ENCODE peak calls at places on chromosome 4, in four cellular contexts. K, W, R and D are unnamed samples.

GRCh38 chr4:98566491-98567008 is 91.9 kb downstream of the TSPAN5 start:
- DNase-seq in K (peak), W (no peak), R (no peak), D (no peak)

GRCh38 chr4:602559-602942 is 22.8 kb upstream of the PDE6B start:
- DNase-seq in K (no peak), W (no peak), R (peak), D (no peak)

GRCh38 chr4:98739718-98740117 is 81.3 kb upstream of the TSPAN5 start:
- DNase-seq in K (peak), W (no peak), R (no peak), D (no peak)

GRCh38 chr4:159420162-159421057 is 317.5 kb downstream of the RAPGEF2 start:
- DNase-seq in K (no peak), W (no peak), R (no peak), D (no peak)

GRCh38 chr4:45621926-45622325 is 501.9 kb downstream of the GABRG1 start:
- DNase-seq in K (no peak), W (no peak), R (no peak), D (no peak)

GRCh38 chr4:8274772-8275241 is 5.3 kb downstream of the HTRA3 start:
- DNase-seq in K (peak), W (no peak), R (no peak), D (no peak)

GRCh38 chr4:128600410-128600809 is 209.1 kb upstream of the JADE1 start:
- DNase-seq in K (no peak), W (no peak), R (no peak), D (no peak)

GRCh38 chr4:78551420-78552351 is at the start of gene ANXA3:
- DNase-seq in K (peak), W (no peak), R (no peak), D (no peak)

GRCh38 chr4:118682928-118683327 is 2.3 kb upstream of the METTL14 start:
- DNase-seq in K (no peak), W (no peak), R (no peak), D (no peak)

GRCh38 chr4:182533948-182534347 is 290.7 kb downstream of the TENM3 start:
- DNase-seq in K (no peak), W (no peak), R (no peak), D (no peak)

GRCh38 chr4:119286377-119287002 is 35.4 kb downstream of the FABP2 start:
- DNase-seq in K (no peak), W (peak), R (peak), D (peak)